ENCODE peak calls at places on chromosome 19, in seven cellular contexts. W is GM23248, K is GM23338, A is PC-3, J is MM.1S, E is hepatocyte, C is neural progenitor cell. D is an unnamed sample.

GRCh38 chr19:46297700-46298476 is 1.0 kb downstream of the HIF3A start:
- DNase-seq in W (no peak), K (no peak), A (no peak), J (no peak), E (peak), C (peak), D (no peak)

GRCh38 chr19:46907880-46908279 is 47.1 kb downstream of the ARHGAP35 start:
- DNase-seq in W (no peak), K (no peak), A (no peak), J (no peak), E (no peak), C (no peak), D (no peak)

GRCh38 chr19:14031719-14032480 is at the start of gene IL27RA:
- DNase-seq in W (peak), K (peak), A (peak), J (peak), E (peak), C (peak), D (peak)

GRCh38 chr19:10305139-10305806 is 4.3 kb downstream of the ZGLP1 start:
- DNase-seq in W (peak), K (no peak), A (no peak), J (no peak), E (no peak), C (no peak), D (no peak)

GRCh38 chr19:7500811-7501450 is 12.1 kb upstream of the PEX11G start:
- DNase-seq in W (peak), K (peak), A (peak), J (no peak), E (peak), C (peak), D (no peak)

GRCh38 chr19:35030257-35031071 is at the start of gene SCN1B:
- DNase-seq in W (peak), K (peak), A (peak), J (no peak), E (peak), C (peak), D (no peak)

GRCh38 chr19:34317311-34317927 is 47.6 kb upstream of the GPI start:
- DNase-seq in W (peak), K (no peak), A (no peak), J (no peak), E (peak), C (no peak), D (peak)

GRCh38 chr19:39969681-39970423 is 1.1 kb upstream of the PSMC4 start:
- DNase-seq in W (no peak), K (no peak), A (no peak), J (no peak), E (no peak), C (no peak), D (no peak)

GRCh38 chr19:42246143-42246868 is 3.9 kb upstream of the GSK3A start:
- DNase-seq in W (peak), K (peak), A (peak), J (no peak), E (peak), C (peak), D (no peak)

GRCh38 chr19:23762884-23763711 is 4.4 kb upstream of the ZNF681 start:
- DNase-seq in W (peak), K (peak), A (peak), J (no peak), E (peak), C (peak), D (peak)

GRCh38 chr19:47351545-47351944 is 2.4 kb downstream of the DHX34 start:
- DNase-seq in W (peak), K (peak), A (peak), J (no peak), E (no peak), C (peak), D (peak)

GRCh38 chr19:34482380-34483250 is 1.1 kb downstream of the WTIP start:
- DNase-seq in W (peak), K (peak), A (no peak), J (no peak), E (peak), C (peak), D (no peak)

GRCh38 chr19:40274585-40275544 is 10.3 kb downstream of the AKT2 start:
- DNase-seq in W (no peak), K (no peak), A (no peak), J (no peak), E (peak), C (no peak), D (peak)

GRCh38 chr19:39412100-39412866 is at the start of gene PLEKHG2:
- DNase-seq in W (peak), K (peak), A (peak), J (peak), E (peak), C (peak), D (peak)

GRCh38 chr19:56069642-56070041 is 51.5 kb downstream of the ZNF787 start:
- DNase-seq in W (no peak), K (no peak), A (no peak), J (peak), E (no peak), C (no peak), D (no peak)

GRCh38 chr19:3150739-3151329 is 15.0 kb downstream of the GNA15 start:
- DNase-seq in W (no peak), K (no peak), A (no peak), J (no peak), E (no peak), C (no peak), D (no peak)

GRCh38 chr19:13959962-13960862 is 7.9 kb downstream of the DCAF15 start:
- DNase-seq in W (peak), K (peak), A (no peak), J (no peak), E (peak), C (peak), D (no peak)

GRCh38 chr19:18362934-18363542 is 22.6 kb downstream of the PGPEP1 start:
- DNase-seq in W (no peak), K (no peak), A (no peak), J (no peak), E (no peak), C (no peak), D (no peak)

GRCh38 chr19:55176116-55176515 is 4.0 kb downstream of the SYT5 start:
- DNase-seq in W (no peak), K (no peak), A (no peak), J (no peak), E (no peak), C (no peak), D (peak)

GRCh38 chr19:15199652-15200574 is 882 bp downstream of the NOTCH3 start:
- DNase-seq in W (peak), K (peak), A (peak), J (no peak), E (peak), C (peak), D (no peak)

GRCh38 chr19:38141108-38141507 is 82.9 kb downstream of the DPF1 start:
- DNase-seq in W (no peak), K (no peak), A (no peak), J (no peak), E (no peak), C (no peak), D (no peak)

GRCh38 chr19:16394111-16394510 is 69.5 kb downstream of the KLF2 start:
- DNase-seq in W (no peak), K (no peak), A (no peak), J (no peak), E (no peak), C (no peak), D (no peak)

GRCh38 chr19:41541990-41542584 is 33.9 kb upstream of the CEACAM21 start:
- DNase-seq in W (peak), K (peak), A (peak), J (no peak), E (no peak), C (peak), D (peak)

GRCh38 chr19:17748884-17749638 is 2.2 kb upstream of the FCHO1 start:
- DNase-seq in W (no peak), K (no peak), A (no peak), J (no peak), E (no peak), C (no peak), D (no peak)

GRCh38 chr19:30784850-30785459 is 412.8 kb downstream of the ZNF536 start:
- DNase-seq in W (peak), K (peak), A (peak), J (peak), E (peak), C (peak), D (peak)

GRCh38 chr19:1216756-1217155 is 11.2 kb downstream of the STK11 start:
- DNase-seq in W (no peak), K (no peak), A (no peak), J (no peak), E (no peak), C (no peak), D (no peak)
- TF ChIP-seq EZH2phosphoT487 in W (no peak), K (no peak), A (no peak), J (no peak), E (no peak), C (no peak), D (no peak)

DNA sequence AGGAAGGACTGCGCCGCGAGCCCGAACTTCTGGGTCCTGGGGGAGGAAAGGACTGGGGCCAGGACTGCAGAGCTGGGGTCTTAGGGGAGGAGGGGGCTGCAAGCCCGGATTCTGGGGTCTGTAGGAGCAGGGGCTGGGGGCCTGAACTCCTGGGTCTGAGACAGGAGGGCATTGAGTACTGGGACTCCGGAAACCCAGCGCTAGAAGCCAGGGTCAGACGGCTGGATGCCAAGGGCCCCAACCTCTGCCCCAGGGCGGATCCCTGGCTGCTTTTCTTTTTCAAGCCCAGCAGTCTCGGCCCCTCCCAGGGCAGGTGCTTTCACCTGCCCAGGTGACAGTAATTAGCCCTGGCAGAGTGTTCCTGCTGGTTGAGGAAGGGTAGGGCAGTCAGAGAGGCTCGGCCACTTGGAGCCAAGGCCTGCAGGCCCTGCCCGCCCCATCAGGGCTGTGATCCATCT is 2.3 kb downstream of the MYH14 start:
- DNase-seq in W (no peak), K (peak), A (no peak), J (no peak), E (peak), C (peak), D (no peak)
- TF ChIP-seq EZH2phosphoT487 in W (no peak), K (no peak), A (no peak), J (no peak), E (no peak), C (no peak), D (no peak)

GRCh38 chr19:383922-384800 is 24.8 kb downstream of the C2CD4C start:
- DNase-seq in W (peak), K (peak), A (no peak), J (no peak), E (peak), C (peak), D (no peak)
- TF ChIP-seq EZH2phosphoT487 in W (no peak), K (no peak), A (no peak), J (no peak), E (no peak), C (no peak), D (no peak)

GRCh38 chr19:5321851-5322681 is 18.5 kb downstream of the PTPRS start:
- DNase-seq in W (no peak), K (peak), A (no peak), J (no peak), E (no peak), C (peak), D (peak)
- TF ChIP-seq EZH2phosphoT487 in W (no peak), K (no peak), A (no peak), J (no peak), E (no peak), C (no peak), D (no peak)